ENCODE peak calls at places on chromosomes 2 and 18, in eight cellular contexts. S is stimulated activated CD8-positive, alpha-beta memory T cell treated with anti-CD3 and anti-CD28 coated beads, Interleukin-7, amount 100 ng/mL, for 4 hours; Y is RKO; H is Daoy; I is stimulated activated naive CD4-positive, alpha-beta T cell; L is gastrocnemius medialis; U is HS-27A; Z is D721Med. A is an unnamed sample.

GRCh38 chr2:131408778-131409177 is 44.8 kb upstream of the RAB6D start:
- DNase-seq in S (no peak), Y (no peak), Z (no peak), H (no peak), L (no peak), U (no peak), I (no peak), A (no peak)

GRCh38 chr2:218754201-218754600 is 27.7 kb upstream of the CYP27A1 start:
- DNase-seq in I (no peak), Y (no peak), L (no peak), Z (no peak), S (no peak), H (no peak), U (no peak), A (no peak)

GRCh38 chr2:4576075-4576474 is 872.7 kb downstream of the DCDC2C start:
- DNase-seq in Y (no peak), S (no peak), L (no peak), U (no peak), H (no peak), Z (no peak), I (no peak), A (no peak)

GRCh38 chr18:75507636-75508035 is 80.1 kb upstream of the SMIM21 start:
- DNase-seq in H (no peak), U (no peak), L (no peak), Y (no peak), S (no peak), Z (no peak), I (no peak), A (no peak)

GRCh38 chr2:124985210-124985760 is 960.2 kb downstream of the CNTNAP5 start:
- DNase-seq in S (no peak), Y (no peak), L (no peak), H (no peak), Z (no peak), U (no peak), I (no peak), A (no peak)

GRCh38 chr18:6210349-6211173 is 204.2 kb downstream of the L3MBTL4 start:
- DNase-seq in S (no peak), Z (no peak), H (no peak), U (no peak), Y (no peak), I (no peak), L (no peak), A (no peak)

GRCh38 chr2:42754021-42754775 is 9.7 kb downstream of the OXER1 start:
- DNase-seq in I (no peak), Z (no peak), Y (no peak), S (no peak), L (peak), H (no peak), U (no peak), A (peak)

GRCh38 chr2:233798335-233799086 is 20.4 kb downstream of the MROH2A start:
- DNase-seq in I (no peak), S (no peak), U (no peak), Z (no peak), H (no peak), L (no peak), Y (no peak), A (no peak)

GRCh38 chr2:204545861-204546773 is 842 bp downstream of the PARD3B start:
- DNase-seq in Y (peak), H (no peak), S (no peak), U (no peak), I (no peak), L (no peak), Z (no peak), A (no peak)

GRCh38 chr2:196591621-196592022 is 47.9 kb upstream of the CCDC150 start:
- DNase-seq in U (no peak), S (no peak), I (no peak), L (no peak), H (no peak), Z (no peak), Y (no peak), A (no peak)

GRCh38 chr18:7748252-7749000 is 181.3 kb downstream of the PTPRM start:
- DNase-seq in I (no peak), S (no peak), L (no peak), Y (no peak), U (no peak), H (no peak), Z (no peak), A (no peak)

GRCh38 chr2:237967463-237967871 is 653 bp downstream of the UBE2F start:
- DNase-seq in H (peak), I (no peak), U (no peak), Y (no peak), Z (no peak), L (peak), S (no peak), A (peak)

GRCh38 chr2:209960676-209961630 is 41.5 kb upstream of the RPE start:
- DNase-seq in H (peak), I (no peak), U (no peak), L (no peak), S (no peak), Z (peak), Y (peak), A (peak)

GRCh38 chr18:51425475-51425874 is 228.0 kb upstream of the MEX3C start:
- DNase-seq in H (no peak), Y (no peak), Z (no peak), S (no peak), U (no peak), L (no peak), I (no peak), A (no peak)

GRCh38 chr2:1572638-1573037 is 159.4 kb downstream of the TPO start:
- DNase-seq in L (peak), Z (no peak), I (no peak), S (no peak), H (no peak), Y (no peak), U (no peak), A (no peak)

GRCh38 chr2:8540552-8541055 is 141.3 kb upstream of the ID2 start:
- DNase-seq in H (no peak), S (no peak), L (no peak), I (no peak), U (no peak), Z (no peak), Y (no peak), A (no peak)

GRCh38 chr2:396903-397302 is 109.0 kb upstream of the ALKAL2 start:
- DNase-seq in U (no peak), L (no peak), I (no peak), S (no peak), H (no peak), Z (no peak), Y (no peak), A (no peak)

GRCh38 chr18:58230438-58231179 is 186.6 kb downstream of the NEDD4L start:
- DNase-seq in Z (no peak), Y (no peak), L (no peak), H (peak), S (no peak), U (no peak), I (no peak), A (no peak)

GRCh38 chr2:235112365-235112764 is 160.5 kb downstream of the SH3BP4 start:
- DNase-seq in Y (no peak), L (no peak), Z (no peak), S (no peak), I (no peak), H (no peak), U (no peak), A (no peak)

GRCh38 chr2:48940606-48941005 is 185.1 kb upstream of the LHCGR start:
- DNase-seq in S (no peak), Y (no peak), U (no peak), I (no peak), H (no peak), L (no peak), Z (no peak), A (no peak)

GRCh38 chr18:36594621-36595020 is 234.2 kb downstream of the TPGS2 start:
- DNase-seq in Y (no peak), H (no peak), I (no peak), U (no peak), Z (no peak), L (no peak), S (no peak), A (no peak)

GRCh38 chr2:119011910-119012209 is 69.9 kb downstream of the MARCO start:
- DNase-seq in U (no peak), L (no peak), Z (no peak), Y (no peak), I (no peak), S (no peak), H (no peak), A (no peak)

GRCh38 chr2:36566887-36567286 is 31.1 kb downstream of the FEZ2 start:
- DNase-seq in H (no peak), S (no peak), U (no peak), L (no peak), I (no peak), Z (no peak), Y (peak), A (no peak)

GRCh38 chr2:88765154-88765948 is 73.9 kb downstream of the RPIA start:
- DNase-seq in L (no peak), U (peak), Z (no peak), Y (no peak), I (no peak), H (peak), S (peak), A (peak)

GRCh38 chr2:100178085-100178788 is 35.8 kb upstream of the AFF3 start:
- DNase-seq in Z (no peak), H (peak), I (no peak), U (peak), S (no peak), Y (peak), L (no peak), A (peak)

GRCh38 chr2:20419007-20419576 is 27.8 kb upstream of the RHOB start:
- DNase-seq in U (no peak), Y (no peak), S (no peak), H (no peak), Z (no peak), L (no peak), I (no peak), A (no peak)

GRCh38 chr2:147572622-147573021 is 272.2 kb upstream of the ACVR2A start:
- DNase-seq in Y (no peak), Z (no peak), S (no peak), H (no peak), I (no peak), U (no peak), L (no peak), A (no peak)

GRCh38 chr2:240139666-240140393 is 628 bp downstream of the OTOS start:
- DNase-seq in L (peak), H (no peak), I (no peak), U (no peak), Y (no peak), Z (no peak), S (no peak), A (no peak)

GRCh38 chr2:241940329-241940728 is 70.8 kb downstream of the RTP5 start:
- DNase-seq in Y (peak), H (no peak), I (no peak), U (no peak), S (no peak), Z (no peak), L (no peak), A (no peak)

GRCh38 chr2:175837046-175837445 is 165.0 kb downstream of the LNPK start:
- DNase-seq in U (peak), S (no peak), Y (peak), I (no peak), H (peak), L (no peak), Z (no peak), A (no peak)

GRCh38 chr2:116804901-116805300 is 1009.6 kb upstream of the DDX18 start:
- DNase-seq in Z (no peak), S (no peak), L (no peak), U (no peak), H (no peak), Y (no peak), I (no peak), A (no peak)

GRCh38 chr2:241363316-241363879 is 7.3 kb downstream of the FARP2 start:
- DNase-seq in Z (no peak), U (no peak), H (no peak), Y (no peak), I (no peak), S (no peak), L (peak), A (no peak)

GRCh38 chr2:9971105-9971818 is 19.8 kb downstream of the GRHL1 start:
- DNase-seq in H (no peak), Z (no peak), I (no peak), L (no peak), Y (no peak), U (no peak), S (no peak), A (no peak)

GRCh38 chr2:84912984-84913383 is 7.5 kb downstream of the TMSB10 start:
- DNase-seq in I (no peak), Y (no peak), S (no peak), H (no peak), Z (no peak), L (no peak), U (no peak), A (no peak)

GRCh38 chr2:212940816-212941215 is 210.6 kb downstream of the IKZF2 start:
- DNase-seq in I (no peak), L (peak), H (peak), U (no peak), S (no peak), Z (no peak), Y (no peak), A (no peak)

GRCh38 chr2:113886479-113887383 is 3.2 kb upstream of the ACTR3 start:
- DNase-seq in Y (peak), L (peak), S (no peak), U (peak), Z (no peak), H (peak), I (no peak), A (peak)